ENCODE peak calls at places on chromosomes 16 and 17, in five cellular contexts. One of them, this sample, is unnamed.

GRCh38 chr16:67470314-67470713 is 10.6 kb downstream of the ATP6V0D1 start:
- DNase-seq in ovary: no peak
- DNase-seq in esophagus squamous epithelium: no peak
- DNase-seq in prostate gland: peak
- DNase-seq in spleen: peak
- DNase-seq in this sample: no peak

GRCh38 chr16:28326881-28327610 is 34.7 kb downstream of the SBK1 start:
- DNase-seq in ovary: no peak
- DNase-seq in spleen: peak
- DNase-seq in esophagus squamous epithelium: no peak
- DNase-seq in prostate gland: no peak
- DNase-seq in this sample: no peak

GRCh38 chr17:74892013-74892841 is 1.2 kb downstream of the FADS6 start:
- DNase-seq in esophagus squamous epithelium: no peak
- DNase-seq in spleen: no peak
- DNase-seq in prostate gland: no peak
- DNase-seq in ovary: no peak
- DNase-seq in this sample: no peak

GRCh38 chr16:48491517-48491916 is 106.3 kb upstream of the SIAH1 start:
- DNase-seq in prostate gland: no peak
- DNase-seq in spleen: no peak
- DNase-seq in esophagus squamous epithelium: no peak
- DNase-seq in ovary: no peak
- DNase-seq in this sample: no peak

GRCh38 chr17:48310748-48311213 is 119.2 kb downstream of the SKAP1 start:
- DNase-seq in prostate gland: no peak
- DNase-seq in ovary: no peak
- DNase-seq in spleen: peak
- DNase-seq in esophagus squamous epithelium: no peak
- DNase-seq in this sample: no peak

GRCh38 chr17:66491213-66491612 is 188.8 kb downstream of the PRKCA start:
- DNase-seq in ovary: no peak
- DNase-seq in prostate gland: no peak
- DNase-seq in esophagus squamous epithelium: no peak
- DNase-seq in spleen: no peak
- DNase-seq in this sample: no peak

GRCh38 chr17:42562845-42563509 is 1.0 kb downstream of the COASY start:
- DNase-seq in ovary: peak
- DNase-seq in esophagus squamous epithelium: no peak
- DNase-seq in prostate gland: no peak
- DNase-seq in spleen: peak
- DNase-seq in this sample: no peak

GRCh38 chr16:22712471-22712870 is 101.5 kb upstream of the HS3ST2 start:
- DNase-seq in spleen: no peak
- DNase-seq in esophagus squamous epithelium: no peak
- DNase-seq in ovary: no peak
- DNase-seq in prostate gland: no peak
- DNase-seq in this sample: peak

GRCh38 chr17:35540589-35541404 is 3.3 kb upstream of the SLFN12L start:
- DNase-seq in prostate gland: no peak
- DNase-seq in esophagus squamous epithelium: peak
- DNase-seq in ovary: no peak
- DNase-seq in spleen: peak
- DNase-seq in this sample: no peak

GRCh38 chr17:9971991-9972390 is 66.9 kb upstream of the RCVRN start:
- DNase-seq in esophagus squamous epithelium: no peak
- DNase-seq in spleen: peak
- DNase-seq in prostate gland: peak
- DNase-seq in ovary: peak
- DNase-seq in this sample: no peak

GRCh38 chr17:64507418-64507766 is 615 bp downstream of the CEP95 start:
- DNase-seq in ovary: no peak
- DNase-seq in prostate gland: peak
- DNase-seq in spleen: no peak
- DNase-seq in esophagus squamous epithelium: no peak
- DNase-seq in this sample: no peak

GRCh38 chr16:88303890-88304819 is 78.6 kb upstream of the ZNF469 start:
- DNase-seq in prostate gland: no peak
- DNase-seq in ovary: peak
- DNase-seq in spleen: no peak
- DNase-seq in esophagus squamous epithelium: no peak
- DNase-seq in this sample: no peak

GRCh38 chr17:6868579-6868978 is 37.0 kb upstream of the TEKT1 start:
- DNase-seq in ovary: no peak
- DNase-seq in spleen: no peak
- DNase-seq in esophagus squamous epithelium: no peak
- DNase-seq in prostate gland: no peak
- DNase-seq in this sample: no peak

GRCh38 chr17:44014437-44015172 is at the start of gene TMEM101:
- DNase-seq in ovary: peak
- DNase-seq in prostate gland: peak
- DNase-seq in spleen: peak
- DNase-seq in esophagus squamous epithelium: peak
- DNase-seq in this sample: no peak

GRCh38 chr17:19579867-19580565 is 46.4 kb downstream of the SLC47A1 start:
- DNase-seq in prostate gland: no peak
- DNase-seq in ovary: peak
- DNase-seq in spleen: peak
- DNase-seq in esophagus squamous epithelium: no peak
- DNase-seq in this sample: no peak

GRCh38 chr16:9934723-9935508 is 247.3 kb downstream of the GRIN2A start:
- DNase-seq in esophagus squamous epithelium: no peak
- DNase-seq in prostate gland: no peak
- DNase-seq in spleen: no peak
- DNase-seq in ovary: peak
- DNase-seq in this sample: no peak

GRCh38 chr17:81547614-81547982 is 4.6 kb downstream of the FAAP100 start:
- DNase-seq in esophagus squamous epithelium: no peak
- DNase-seq in spleen: no peak
- DNase-seq in ovary: no peak
- DNase-seq in prostate gland: no peak
- DNase-seq in this sample: no peak

GRCh38 chr17:1216209-1216937 is 36.6 kb upstream of the ABR start:
- DNase-seq in spleen: peak
- DNase-seq in prostate gland: no peak
- DNase-seq in ovary: no peak
- DNase-seq in esophagus squamous epithelium: no peak
- DNase-seq in this sample: no peak

GRCh38 chr16:21167929-21168602 is 9.6 kb downstream of the LDAF1 start:
- DNase-seq in prostate gland: no peak
- DNase-seq in ovary: no peak
- DNase-seq in spleen: no peak
- DNase-seq in esophagus squamous epithelium: no peak
- DNase-seq in this sample: no peak

GRCh38 chr16:27239026-27239425 is 29.5 kb downstream of the NSMCE1 start:
- DNase-seq in ovary: no peak
- DNase-seq in spleen: no peak
- DNase-seq in esophagus squamous epithelium: no peak
- DNase-seq in prostate gland: no peak
- DNase-seq in this sample: no peak

GRCh38 chr16:28140788-28141618 is 70.8 kb downstream of the XPO6 start:
- DNase-seq in esophagus squamous epithelium: no peak
- DNase-seq in spleen: no peak
- DNase-seq in prostate gland: no peak
- DNase-seq in ovary: no peak
- DNase-seq in this sample: no peak

GRCh38 chr16:11145173-11145820 is 110.7 kb downstream of the SOCS1 start:
- DNase-seq in spleen: no peak
- DNase-seq in ovary: no peak
- DNase-seq in esophagus squamous epithelium: no peak
- DNase-seq in prostate gland: no peak
- DNase-seq in this sample: no peak

GRCh38 chr16:1430759-1431496 is at the start of gene PERCC1:
- DNase-seq in prostate gland: peak
- DNase-seq in esophagus squamous epithelium: no peak
- DNase-seq in spleen: no peak
- DNase-seq in ovary: no peak
- DNase-seq in this sample: no peak

GRCh38 chr17:823501-823902 is 41.3 kb downstream of the MRM3 start:
- DNase-seq in esophagus squamous epithelium: no peak
- DNase-seq in prostate gland: no peak
- DNase-seq in spleen: no peak
- DNase-seq in ovary: no peak
- DNase-seq in this sample: no peak

GRCh38 chr16:56549744-56550385 is 15.0 kb upstream of the MT4 start:
- DNase-seq in esophagus squamous epithelium: no peak
- DNase-seq in prostate gland: no peak
- DNase-seq in ovary: no peak
- DNase-seq in spleen: no peak
- DNase-seq in this sample: no peak

GRCh38 chr17:64920419-64921172 is 1.3 kb upstream of the LRRC37A3 start:
- DNase-seq in spleen: no peak
- DNase-seq in esophagus squamous epithelium: no peak
- DNase-seq in ovary: no peak
- DNase-seq in prostate gland: no peak
- DNase-seq in this sample: no peak

GRCh38 chr17:17581509-17581908 is 10.0 kb downstream of the PEMT start:
- DNase-seq in esophagus squamous epithelium: no peak
- DNase-seq in prostate gland: no peak
- DNase-seq in ovary: no peak
- DNase-seq in spleen: no peak
- DNase-seq in this sample: no peak

GRCh38 chr17:48241131-48241591 is 133.6 kb downstream of the SNX11 start:
- DNase-seq in ovary: no peak
- DNase-seq in esophagus squamous epithelium: no peak
- DNase-seq in prostate gland: no peak
- DNase-seq in spleen: no peak
- DNase-seq in this sample: no peak

GRCh38 chr17:12995896-12996295 is 21.9 kb downstream of the ELAC2 start:
- DNase-seq in esophagus squamous epithelium: no peak
- DNase-seq in ovary: no peak
- DNase-seq in prostate gland: no peak
- DNase-seq in spleen: no peak
- DNase-seq in this sample: no peak

GRCh38 chr17:43932923-43933322 is 9.4 kb downstream of the PPY start:
- DNase-seq in prostate gland: no peak
- DNase-seq in esophagus squamous epithelium: no peak
- DNase-seq in ovary: no peak
- DNase-seq in spleen: no peak
- DNase-seq in this sample: no peak

GRCh38 chr17:29615492-29616299 is 7.0 kb downstream of the CORO6 start:
- DNase-seq in prostate gland: peak
- DNase-seq in esophagus squamous epithelium: no peak
- DNase-seq in ovary: peak
- DNase-seq in spleen: peak
- DNase-seq in this sample: peak
- TF ChIP-seq POLR2A in prostate gland: peak
- TF ChIP-seq POLR2A in esophagus squamous epithelium: no peak
- TF ChIP-seq POLR2A in ovary: no peak
- TF ChIP-seq POLR2A in spleen: no peak
- TF ChIP-seq POLR2A in this sample: peak

GRCh38 chr16:17470002-17470870 is 524 bp downstream of the XYLT1 start:
- DNase-seq in prostate gland: no peak
- DNase-seq in spleen: peak
- DNase-seq in ovary: peak
- DNase-seq in esophagus squamous epithelium: no peak
- DNase-seq in this sample: no peak

GRCh38 chr16:17467923-17468540 is 2.7 kb downstream of the XYLT1 start:
- DNase-seq in prostate gland: peak
- DNase-seq in spleen: peak
- DNase-seq in esophagus squamous epithelium: no peak
- DNase-seq in ovary: peak
- DNase-seq in this sample: no peak

GRCh38 chr16:17469742-17470001 is 1.1 kb downstream of the XYLT1 start:
- DNase-seq in esophagus squamous epithelium: no peak
- DNase-seq in prostate gland: no peak
- DNase-seq in ovary: no peak
- DNase-seq in spleen: no peak
- DNase-seq in this sample: no peak

GRCh38 chr16:17469011-17469741 is 1.6 kb downstream of the XYLT1 start:
- DNase-seq in ovary: peak
- DNase-seq in esophagus squamous epithelium: no peak
- DNase-seq in spleen: peak
- DNase-seq in prostate gland: no peak
- DNase-seq in this sample: no peak

DNA sequence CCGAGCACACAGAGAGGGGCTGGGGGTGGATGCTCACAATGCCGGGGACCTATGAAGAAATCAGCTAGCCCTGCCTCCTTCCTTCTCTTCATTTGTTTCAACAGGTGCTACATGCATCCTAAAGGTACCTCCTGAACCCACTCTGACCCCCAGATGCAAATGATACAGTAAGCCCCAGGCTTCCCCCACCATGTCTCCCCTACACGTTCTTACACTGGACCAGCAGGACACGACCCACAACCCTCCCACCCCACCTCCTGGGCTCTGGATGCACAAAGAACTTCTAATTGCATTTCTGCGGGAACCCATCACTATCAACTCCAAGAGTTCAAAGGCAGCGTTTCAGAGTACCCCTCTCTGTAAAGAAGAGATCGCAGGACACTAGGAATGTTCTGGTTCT is 2.1 kb downstream of the XYLT1 start:
- DNase-seq in esophagus squamous epithelium: no peak
- DNase-seq in ovary: no peak
- DNase-seq in spleen: peak
- DNase-seq in prostate gland: no peak
- DNase-seq in this sample: no peak
- H3K27ac ChIP-seq in esophagus squamous epithelium: peak
- H3K27ac ChIP-seq in ovary: no peak
- H3K27ac ChIP-seq in spleen: no peak
- H3K27ac ChIP-seq in prostate gland: no peak
- H3K27ac ChIP-seq in this sample: peak

DNA sequence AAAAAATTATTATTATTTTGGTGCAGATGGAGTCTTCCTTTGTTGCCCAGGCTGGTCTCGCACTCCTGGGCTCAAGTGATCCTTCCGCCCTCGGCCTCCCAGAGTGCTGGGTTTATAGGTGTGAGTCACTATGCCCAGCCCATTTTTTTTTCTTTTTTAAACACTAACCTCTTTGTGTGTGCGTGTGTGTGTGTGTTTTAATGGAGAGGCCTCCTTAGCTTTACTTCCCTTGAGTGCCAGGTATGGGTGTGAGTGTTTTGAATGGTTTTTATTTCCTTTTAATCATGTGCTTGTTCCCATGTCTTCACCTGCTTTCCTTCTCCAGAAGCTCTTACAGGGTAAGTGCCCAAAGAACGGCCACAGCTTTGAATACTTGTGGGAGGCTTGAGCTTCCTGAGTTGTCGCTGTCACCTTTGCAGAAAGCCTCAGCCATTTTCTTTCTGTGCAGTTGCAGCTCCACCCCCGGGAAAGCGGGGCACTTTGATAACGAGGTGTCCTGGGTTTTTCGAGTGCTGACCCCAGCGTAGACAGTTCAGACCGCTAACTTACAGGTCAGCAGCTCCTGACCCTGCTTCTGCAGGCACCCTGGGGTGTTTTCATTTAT is 22.6 kb downstream of the AKAP1 start:
- DNase-seq in ovary: no peak
- DNase-seq in spleen: no peak
- DNase-seq in esophagus squamous epithelium: no peak
- DNase-seq in prostate gland: peak
- DNase-seq in this sample: no peak
- TF ChIP-seq POLR2A in ovary: no peak
- TF ChIP-seq POLR2A in spleen: no peak
- TF ChIP-seq POLR2A in esophagus squamous epithelium: no peak
- TF ChIP-seq POLR2A in prostate gland: no peak
- TF ChIP-seq POLR2A in this sample: no peak

GRCh38 chr16:82523786-82524185 is 103.0 kb upstream of the CDH13 start:
- DNase-seq in prostate gland: no peak
- DNase-seq in spleen: no peak
- DNase-seq in esophagus squamous epithelium: no peak
- DNase-seq in ovary: no peak
- DNase-seq in this sample: no peak

GRCh38 chr16:82530883-82531282 is 95.9 kb upstream of the CDH13 start:
- DNase-seq in ovary: no peak
- DNase-seq in spleen: no peak
- DNase-seq in prostate gland: no peak
- DNase-seq in esophagus squamous epithelium: no peak
- DNase-seq in this sample: no peak

GRCh38 chr16:82524939-82525338 is 101.8 kb upstream of the CDH13 start:
- DNase-seq in ovary: no peak
- DNase-seq in esophagus squamous epithelium: no peak
- DNase-seq in spleen: no peak
- DNase-seq in prostate gland: peak
- DNase-seq in this sample: no peak
- H3K27ac ChIP-seq in ovary: no peak
- H3K27ac ChIP-seq in esophagus squamous epithelium: no peak
- H3K27ac ChIP-seq in spleen: no peak
- H3K27ac ChIP-seq in prostate gland: no peak
- H3K27ac ChIP-seq in this sample: no peak